ENCODE peak calls at places on chromosomes 13 and 19, in seven cellular contexts. R, N, X, V, J, D and S are unnamed samples.

GRCh38 chr13:103029798-103030197 is 36.4 kb downstream of the SLC10A2 start:
- DNase-seq in X (no peak), V (no peak), N (no peak), D (no peak), J (no peak), R (no peak), S (no peak)

GRCh38 chr13:101343128-101343787 is 73.0 kb downstream of the NALCN start:
- DNase-seq in N (no peak), X (no peak), D (no peak), V (no peak), R (no peak), J (no peak), S (no peak)

GRCh38 chr13:110298221-110298565 is 8.8 kb downstream of the COL4A1 start:
- DNase-seq in X (no peak), N (no peak), R (no peak), V (no peak), J (no peak), D (no peak), S (no peak)

GRCh38 chr19:17504456-17504855 is 7.0 kb upstream of the PGLS start:
- DNase-seq in R (no peak), V (no peak), J (no peak), X (no peak), N (no peak), D (no peak), S (no peak)

GRCh38 chr13:43878897-43879322 is 630 bp downstream of the CCDC122 start:
- DNase-seq in X (no peak), N (peak), D (peak), V (no peak), J (peak), R (peak), S (peak)

GRCh38 chr13:91272235-91272777 is 75.2 kb upstream of the MIR17HG start:
- DNase-seq in J (no peak), N (no peak), D (no peak), V (no peak), R (no peak), X (no peak), S (no peak)

GRCh38 chr13:113117956-113118327 is 4.7 kb upstream of the F10 start:
- DNase-seq in J (peak), D (no peak), X (no peak), V (no peak), N (no peak), R (no peak), S (no peak)

GRCh38 chr13:47100214-47100853 is 203.5 kb upstream of the HTR2A start:
- DNase-seq in X (no peak), V (no peak), J (no peak), N (no peak), D (no peak), R (no peak), S (no peak)